ENCODE peak calls at places on chromosomes 2 and 18, in eight cellular contexts. N, P, F, V, C, W, A and T are unnamed samples.

GRCh38 chr18:76399613-76400391 is 95.2 kb downstream of the ZNF516 start:
- DNase-seq in N (no peak), P (no peak), F (no peak), V (no peak), C (no peak), W (no peak), A (no peak), T (no peak)

GRCh38 chr18:4433762-4434161 is 21.3 kb downstream of the DLGAP1 start:
- DNase-seq in N (no peak), P (no peak), F (no peak), V (no peak), C (peak), W (no peak), A (no peak), T (no peak)

GRCh38 chr2:148875387-148876051 is 492 bp downstream of the KIF5C start:
- DNase-seq in N (no peak), P (no peak), F (no peak), V (no peak), C (no peak), W (no peak), A (no peak), T (peak)

GRCh38 chr2:47437287-47437686 is 34.3 kb downstream of the MSH2 start:
- DNase-seq in N (no peak), P (no peak), F (no peak), V (no peak), C (peak), W (no peak), A (no peak), T (peak)

GRCh38 chr2:186426153-186427016 is 59.7 kb upstream of the ZC3H15 start:
- DNase-seq in N (no peak), P (no peak), F (no peak), V (no peak), C (no peak), W (no peak), A (no peak), T (no peak)

GRCh38 chr18:77479047-77479446 is 229.4 kb downstream of the GALR1 start:
- DNase-seq in N (no peak), P (no peak), F (no peak), V (no peak), C (no peak), W (no peak), A (no peak), T (no peak)

GRCh38 chr2:153963247-153963646 is 91.5 kb downstream of the GALNT13 start:
- DNase-seq in N (no peak), P (no peak), F (no peak), V (no peak), C (no peak), W (no peak), A (no peak), T (no peak)

GRCh38 chr18:79753391-79753851 is 44.3 kb upstream of the KCNG2 start:
- DNase-seq in N (no peak), P (no peak), F (no peak), V (no peak), C (no peak), W (no peak), A (peak), T (no peak)

GRCh38 chr2:110149330-110150220 is 34.0 kb upstream of the MALL start:
- DNase-seq in N (peak), P (no peak), F (no peak), V (no peak), C (no peak), W (no peak), A (no peak), T (no peak)

GRCh38 chr2:181235683-181236459 is 221.3 kb upstream of the ITGA4 start:
- DNase-seq in N (no peak), P (no peak), F (no peak), V (no peak), C (no peak), W (no peak), A (no peak), T (no peak)

GRCh38 chr2:207725815-207726578 is 14.6 kb downstream of the CCNYL1 start:
- DNase-seq in N (no peak), P (no peak), F (no peak), V (no peak), C (peak), W (no peak), A (no peak), T (peak)

GRCh38 chr18:7177131-7177744 is 53.7 kb upstream of the LRRC30 start:
- DNase-seq in N (no peak), P (no peak), F (peak), V (no peak), C (peak), W (no peak), A (no peak), T (peak)

GRCh38 chr2:239290618-239291504 is 110.0 kb downstream of the HDAC4 start:
- DNase-seq in N (no peak), P (no peak), F (no peak), V (peak), C (no peak), W (no peak), A (peak), T (no peak)

GRCh38 chr2:121694398-121695178 is 42.1 kb downstream of the NIFK start:
- DNase-seq in N (no peak), P (no peak), F (no peak), V (no peak), C (peak), W (no peak), A (no peak), T (no peak)

GRCh38 chr2:216694201-216694825 is 1.0 kb downstream of the IGFBP5 start:
- DNase-seq in N (no peak), P (no peak), F (peak), V (peak), C (peak), W (no peak), A (peak), T (peak)